ENCODE peak calls at places on chromosome 15, in six cellular contexts. R is psoas muscle, P is pancreas, V is AG10803, J is foreskin fibroblast, B is Peyer's patch. T is an unnamed sample.

GRCh38 chr15:51266548-51266947 is 71.8 kb downstream of the CYP19A1 start:
- DNase-seq in J (no peak), P (no peak), R (no peak), B (no peak), V (peak), T (no peak)

GRCh38 chr15:83766326-83766725 is 112.4 kb downstream of the ADAMTSL3 start:
- DNase-seq in B (no peak), P (no peak), J (no peak), R (no peak), V (no peak), T (peak)

GRCh38 chr15:101664303-101664913 is 12.2 kb upstream of the TM2D3 start:
- DNase-seq in J (peak), B (no peak), P (no peak), R (no peak), V (peak), T (no peak)

GRCh38 chr15:66912001-66912400 is 153.4 kb upstream of the SMAD3 start:
- DNase-seq in B (no peak), P (no peak), J (no peak), R (no peak), V (no peak), T (no peak)

GRCh38 chr15:66098019-66098363 is 155.6 kb downstream of the MEGF11 start:
- DNase-seq in J (no peak), R (no peak), V (no peak), P (no peak), B (no peak), T (no peak)

GRCh38 chr15:51341366-51342248 is at the start of gene GLDN:
- DNase-seq in V (peak), J (no peak), P (peak), R (peak), B (no peak), T (no peak)

GRCh38 chr15:83602021-83602420 is 51.9 kb upstream of the ADAMTSL3 start:
- DNase-seq in J (no peak), V (no peak), B (no peak), R (no peak), P (no peak), T (no peak)

GRCh38 chr15:85044251-85044853 is 62.7 kb downstream of the PDE8A start:
- DNase-seq in B (peak), R (no peak), J (peak), P (peak), V (peak), T (peak)

GRCh38 chr15:58546635-58547627 is 115.1 kb downstream of the LIPC start:
- DNase-seq in P (peak), B (no peak), R (peak), J (peak), V (peak), T (peak)
- H3K4me3 ChIP-seq in P (no peak), B (no peak), R (no peak), J (no peak), V (no peak), T (no peak)

DNA sequence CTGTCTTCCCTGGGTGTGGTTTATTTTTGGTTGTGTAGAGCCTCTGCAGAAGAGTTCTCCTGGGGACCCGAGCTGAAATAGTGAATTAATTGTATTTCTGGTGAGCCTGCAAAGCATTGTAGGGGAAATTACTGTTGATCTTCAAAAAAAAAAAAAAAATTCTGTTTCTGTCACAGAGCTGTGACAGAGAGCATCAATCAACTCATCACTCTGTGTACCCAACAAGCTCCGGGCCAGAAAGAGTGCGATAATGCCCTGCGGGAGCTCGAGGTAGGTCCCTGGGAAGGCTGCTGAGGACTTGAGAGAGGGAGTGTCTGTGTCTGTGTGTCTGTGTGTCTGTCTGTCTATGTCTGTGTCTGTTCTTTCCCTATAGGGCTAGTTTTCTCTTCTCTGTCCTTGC is 294.4 kb upstream of the TPM1 start:
- DNase-seq in B (no peak), V (no peak), R (no peak), J (no peak), P (no peak), T (no peak)
- TF ChIP-seq CTCF in B (no peak), V (no peak), R (no peak), J (no peak), P (no peak), T (no peak)

GRCh38 chr15:25863968-25864580 is 947 bp upstream of the ATP10A start:
- DNase-seq in P (no peak), B (no peak), J (no peak), R (no peak), V (no peak), T (no peak)
- H3K4me3 ChIP-seq in P (no peak), B (no peak), J (peak), R (peak), V (peak), T (no peak)

DNA sequence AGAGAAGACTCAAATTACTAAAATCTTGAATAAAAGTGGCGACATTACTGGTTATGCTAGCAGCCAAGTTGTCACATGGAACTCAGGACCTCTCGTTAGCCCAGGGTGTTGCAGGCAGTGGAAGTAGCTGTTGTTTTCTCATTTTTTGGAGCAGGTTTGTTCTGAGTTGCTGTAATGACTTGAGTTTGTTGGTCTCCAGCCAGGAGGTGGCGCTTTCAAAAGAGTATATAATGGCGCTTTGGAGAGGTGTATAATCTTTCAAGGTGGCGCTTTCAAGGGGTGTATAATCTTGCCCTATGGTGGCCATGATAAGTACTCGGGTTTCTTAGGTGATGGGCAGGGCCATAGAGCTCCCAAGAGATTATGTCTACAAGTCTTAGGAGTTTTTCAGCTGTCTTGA is 632.7 kb downstream of the NTRK3 start:
- DNase-seq in J (no peak), P (no peak), B (no peak), V (no peak), R (no peak), T (no peak)
- TF ChIP-seq CTCF in J (no peak), P (no peak), B (no peak), V (no peak), R (no peak), T (peak)

GRCh38 chr15:42274693-42274971 is 1.4 kb upstream of the TMEM87A start:
- DNase-seq in P (no peak), J (no peak), V (no peak), B (no peak), R (peak), T (no peak)
- H3K4me3 ChIP-seq in P (no peak), J (peak), V (peak), B (peak), R (peak), T (peak)

DNA sequence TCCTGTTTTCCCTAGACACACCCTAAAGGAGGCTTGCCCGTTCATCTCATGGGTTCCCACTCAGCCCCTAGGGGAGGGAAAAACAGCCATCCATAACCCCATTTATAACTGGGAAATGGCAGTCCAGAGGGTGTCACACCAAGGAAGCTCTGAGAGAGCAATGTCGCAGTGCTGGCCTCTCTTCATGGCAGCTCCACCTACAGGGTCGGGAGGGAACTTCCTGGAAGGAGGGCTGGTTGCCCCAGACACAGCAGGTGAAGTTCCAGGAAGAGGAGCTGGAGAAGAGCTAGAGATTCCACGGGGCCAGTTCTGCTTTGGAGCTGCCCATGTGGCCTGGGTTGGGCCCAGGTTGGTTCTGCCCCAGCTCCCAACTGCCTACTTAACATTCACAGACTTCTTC is 22.3 kb upstream of the LINGO1 start:
- DNase-seq in J (no peak), B (no peak), V (no peak), P (no peak), R (no peak), T (no peak)
- TF ChIP-seq CTCF in J (peak), B (peak), V (peak), P (no peak), R (no peak), T (peak)